ENCODE peak calls at places on chromosomes 3 and 15, in six cellular contexts. L is activated B cell treated with CpG ODN at 0.5 μM for 24 hours, G is foreskin fibroblast, C is endothelial cell, O is BJ, W is AG09309. J is an unnamed sample.

GRCh38 chr15:58212909-58213526 is 74.8 kb downstream of the AQP9 start:
- DNase-seq in O (no peak), G (no peak), L (no peak), W (no peak), C (peak), J (no peak)

GRCh38 chr3:135927170-135927569 is 38.4 kb upstream of the PPP2R3A start:
- DNase-seq in L (no peak), O (peak), C (no peak), W (peak), G (peak), J (no peak)

GRCh38 chr15:66948294-66948693 is 117.1 kb upstream of the SMAD3 start:
- DNase-seq in C (no peak), G (peak), O (no peak), L (no peak), W (no peak), J (no peak)

GRCh38 chr3:141427764-141428163 is 59.1 kb upstream of the RASA2 start:
- DNase-seq in W (no peak), C (no peak), O (no peak), L (no peak), G (no peak), J (no peak)

GRCh38 chr3:29144807-29145206 is 136.1 kb upstream of the RBMS3 start:
- DNase-seq in L (no peak), O (peak), G (peak), W (peak), C (no peak), J (no peak)

GRCh38 chr15:37094542-37095196 is 5.7 kb downstream of the MEIS2 start:
- DNase-seq in W (no peak), C (no peak), L (no peak), G (no peak), O (no peak), J (no peak)

GRCh38 chr15:80480171-80480811 is 76.1 kb downstream of the ARNT2 start:
- DNase-seq in O (no peak), L (no peak), G (no peak), C (no peak), W (no peak), J (no peak)

GRCh38 chr15:89747708-89748682 is 3.1 kb downstream of the MESP1 start:
- DNase-seq in L (no peak), O (no peak), W (no peak), G (no peak), C (no peak), J (no peak)

GRCh38 chr3:176650478-176650877 is 546.8 kb downstream of the TBL1XR1 start:
- DNase-seq in L (no peak), C (no peak), G (peak), O (no peak), W (peak), J (no peak)

GRCh38 chr3:84958495-84959469 is at the start of gene CADM2:
- DNase-seq in W (peak), O (peak), G (peak), C (peak), L (peak), J (peak)

GRCh38 chr3:69178838-69179739 is 56.7 kb upstream of the LMOD3 start:
- DNase-seq in C (no peak), G (no peak), O (no peak), L (no peak), W (no peak), J (no peak)

GRCh38 chr3:43155464-43156121 is 49.7 kb upstream of the POMGNT2 start:
- DNase-seq in L (no peak), G (peak), W (no peak), O (peak), C (peak), J (no peak)

GRCh38 chr15:33089878-33090757 is 104.4 kb downstream of the FMN1 start:
- DNase-seq in W (no peak), L (no peak), O (no peak), C (no peak), G (peak), J (no peak)

GRCh38 chr15:55394694-55395093 is 13.5 kb downstream of the CCPG1 start:
- DNase-seq in W (no peak), L (no peak), G (no peak), C (no peak), O (no peak), J (no peak)

GRCh38 chr15:67823371-67824156 is 1.7 kb upstream of the SKOR1 start:
- DNase-seq in L (no peak), O (no peak), W (no peak), G (no peak), C (no peak), J (no peak)

GRCh38 chr3:60579734-60580133 is 671.5 kb downstream of the FHIT start:
- DNase-seq in W (peak), O (peak), L (no peak), C (no peak), G (peak), J (no peak)

GRCh38 chr3:11636372-11636760 is 7.3 kb downstream of the VGLL4 start:
- DNase-seq in O (no peak), G (no peak), W (no peak), C (no peak), L (no peak), J (no peak)

GRCh38 chr3:182697345-182697919 is 95.9 kb upstream of the ATP11B start:
- DNase-seq in G (no peak), L (no peak), O (no peak), C (no peak), W (no peak), J (no peak)

GRCh38 chr3:130340766-130341165 is 4.7 kb upstream of the COL6A5 start:
- DNase-seq in L (no peak), W (no peak), C (no peak), G (peak), O (no peak), J (no peak)

GRCh38 chr3:14548321-14548729 is 8.2 kb upstream of the GRIP2 start:
- DNase-seq in C (peak), G (peak), L (no peak), W (no peak), O (no peak), J (no peak)

GRCh38 chr3:171824824-171825221 is 14.5 kb upstream of the PLD1 start:
- DNase-seq in G (no peak), C (no peak), O (no peak), W (no peak), L (no peak), J (no peak)

GRCh38 chr3:174441588-174442316 is 417.4 kb upstream of the NAALADL2 start:
- DNase-seq in L (no peak), G (no peak), O (no peak), W (peak), C (no peak), J (no peak)

GRCh38 chr15:70271422-70272088 is 173.8 kb upstream of the TLE3 start:
- DNase-seq in O (peak), L (no peak), W (peak), G (peak), C (no peak), J (no peak)

GRCh38 chr15:75451674-75452363 is at the start of gene SIN3A:
- DNase-seq in W (peak), O (peak), C (peak), L (peak), G (peak), J (peak)

GRCh38 chr15:75452364-75452967 is 976 bp upstream of the SIN3A start:
- DNase-seq in O (no peak), C (peak), W (no peak), G (peak), L (peak), J (peak)

GRCh38 chr15:75453703-75454470 is 2.4 kb upstream of the SIN3A start:
- DNase-seq in L (peak), O (peak), W (peak), G (peak), C (peak), J (peak)

GRCh38 chr15:75454471-75455418 is 3.3 kb upstream of the SIN3A start:
- DNase-seq in W (no peak), C (peak), O (no peak), L (peak), G (peak), J (peak)

GRCh38 chr15:75452968-75453702 is 1.6 kb upstream of the SIN3A start:
- DNase-seq in L (peak), G (peak), W (no peak), C (peak), O (no peak), J (peak)
- TF ChIP-seq CTCF in L (no peak), G (peak), W (no peak), C (no peak), O (peak), J (peak)

GRCh38 chr3:36709281-36709680 is 55.1 kb downstream of the DCLK3 start:
- DNase-seq in O (no peak), L (no peak), G (no peak), W (no peak), C (no peak), J (no peak)

GRCh38 chr3:36709826-36710365 is 54.5 kb downstream of the DCLK3 start:
- DNase-seq in C (no peak), W (no peak), L (no peak), G (no peak), O (no peak), J (no peak)

GRCh38 chr3:36705015-36705414 is 59.3 kb downstream of the DCLK3 start:
- DNase-seq in W (no peak), O (no peak), C (no peak), G (no peak), L (no peak), J (no peak)

GRCh38 chr3:36710606-36711005 is 53.7 kb downstream of the DCLK3 start:
- DNase-seq in L (no peak), W (no peak), O (no peak), C (no peak), G (no peak), J (no peak)

DNA sequence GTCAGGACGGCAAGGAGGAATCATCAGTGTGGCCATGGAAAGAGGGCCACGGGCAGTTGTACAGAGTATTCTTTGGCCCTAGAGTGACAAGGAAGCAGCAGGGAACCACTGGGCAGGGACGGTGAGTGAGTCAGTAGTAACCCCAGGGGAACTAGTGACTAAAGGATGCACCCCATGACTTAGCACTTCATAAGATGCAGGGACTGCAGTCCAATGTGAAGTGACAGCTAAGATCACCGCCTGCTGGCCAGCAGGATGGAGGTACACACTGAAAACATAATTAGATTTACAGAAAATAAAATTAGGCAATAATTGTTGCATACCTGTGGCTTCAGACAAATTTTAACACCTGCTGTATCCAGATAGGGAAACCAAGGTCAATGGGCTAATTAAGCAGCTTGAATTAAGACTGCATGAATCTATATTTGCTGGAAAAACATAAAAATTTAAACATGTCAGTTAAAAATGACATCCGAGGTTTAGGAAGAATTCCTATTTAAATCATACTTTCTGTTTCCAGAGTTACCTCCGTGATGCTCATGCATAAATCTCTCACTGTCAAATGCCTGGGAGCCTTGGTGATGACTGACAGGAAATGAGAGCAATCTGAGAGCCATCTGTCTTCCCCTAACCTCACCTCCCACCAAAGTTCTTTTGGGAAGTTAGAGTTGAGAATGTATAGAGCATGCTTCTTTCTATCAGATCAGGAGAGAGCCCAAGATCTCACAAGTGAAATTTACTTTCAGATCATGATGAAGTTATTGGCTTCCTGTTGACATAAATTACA is 56.5 kb downstream of the DCLK3 start:
- DNase-seq in G (peak), O (no peak), W (no peak), L (no peak), C (no peak), J (no peak)
- TF ChIP-seq CTCF in G (peak), O (peak), W (peak), L (no peak), C (peak), J (peak)

GRCh38 chr3:140023616-140024530 is 88.9 kb downstream of the CLSTN2 start:
- DNase-seq in W (no peak), L (no peak), G (no peak), C (no peak), O (no peak), J (no peak)
- TF ChIP-seq CTCF in W (no peak), L (no peak), G (no peak), C (no peak), O (no peak), J (no peak)

GRCh38 chr3:193789455-193789854 is 196.4 kb downstream of the OPA1 start:
- DNase-seq in W (no peak), G (no peak), L (no peak), C (no peak), O (no peak), J (no peak)
- TF ChIP-seq CTCF in W (no peak), G (no peak), L (no peak), C (no peak), O (no peak), J (no peak)

GRCh38 chr15:65833501-65834220 is 35.6 kb upstream of the RAB11A start:
- DNase-seq in G (no peak), W (no peak), C (no peak), L (no peak), O (no peak), J (no peak)

GRCh38 chr15:65834603-65835282 is 34.5 kb upstream of the RAB11A start:
- DNase-seq in C (no peak), G (no peak), W (no peak), L (no peak), O (no peak), J (no peak)

GRCh38 chr15:65829150-65829764 is 37.2 kb upstream of the DENND4A start:
- DNase-seq in L (no peak), O (no peak), C (no peak), W (no peak), G (no peak), J (no peak)

GRCh38 chr15:65835452-65835851 is 33.8 kb upstream of the RAB11A start:
- DNase-seq in G (no peak), C (no peak), O (no peak), L (no peak), W (no peak), J (no peak)

DNA sequence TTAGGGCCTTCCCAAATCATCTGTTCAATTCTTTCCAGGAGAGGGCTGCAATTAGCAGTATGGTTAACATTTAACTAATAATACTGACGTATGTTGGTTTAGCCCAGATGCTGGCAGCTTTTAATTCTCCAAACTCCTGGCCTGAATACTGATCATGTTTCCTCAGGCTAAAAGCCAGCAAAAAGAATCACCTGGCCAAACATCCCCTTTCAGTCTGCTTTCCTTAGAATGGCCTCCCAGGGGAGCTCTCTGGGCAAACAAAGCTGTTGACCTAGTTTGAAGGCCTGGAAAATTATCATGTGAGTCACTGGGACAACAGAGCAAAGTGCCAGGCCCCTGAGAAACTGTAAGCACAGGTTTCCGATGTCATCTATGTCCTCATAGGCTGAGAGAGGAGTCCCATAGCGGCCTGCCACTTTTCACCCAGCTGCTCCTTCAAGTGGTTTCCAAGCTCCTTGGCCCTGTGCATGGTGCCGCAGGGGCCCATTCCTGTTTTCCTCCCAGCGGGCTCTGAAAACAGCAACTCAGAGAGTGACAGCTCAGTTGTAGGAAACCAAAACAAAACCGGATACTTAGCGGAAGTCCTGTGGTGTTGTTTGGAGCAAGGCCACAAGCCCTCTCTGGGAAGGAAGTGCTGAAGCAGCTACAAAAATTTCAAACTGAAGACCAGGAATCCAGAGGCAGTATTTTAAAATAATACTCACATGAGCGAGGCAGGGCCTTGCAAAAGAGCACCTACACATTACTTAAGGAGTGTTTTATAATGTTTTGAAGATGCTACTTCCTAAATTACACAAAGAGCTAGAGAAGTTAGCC is 36.5 kb upstream of the RAB11A start:
- DNase-seq in O (peak), G (peak), W (peak), L (peak), C (peak), J (peak)
- TF ChIP-seq CTCF in O (peak), G (peak), W (peak), L (no peak), C (no peak), J (no peak)

GRCh38 chr3:58529516-58530353 is 7.3 kb downstream of the ACOX2 start:
- DNase-seq in W (no peak), L (no peak), C (peak), G (no peak), O (no peak), J (no peak)
- TF ChIP-seq CTCF in W (peak), L (no peak), C (no peak), G (peak), O (peak), J (peak)

GRCh38 chr3:10334042-10334441 is 13.1 kb upstream of the SEC13 start:
- DNase-seq in C (no peak), G (no peak), O (no peak), L (no peak), W (no peak), J (no peak)

GRCh38 chr3:10335190-10335738 is 14.4 kb upstream of the SEC13 start:
- DNase-seq in L (no peak), G (no peak), O (no peak), C (no peak), W (no peak), J (no peak)

GRCh38 chr3:10333359-10333670 is 12.4 kb upstream of the SEC13 start:
- DNase-seq in C (no peak), O (no peak), L (no peak), W (no peak), G (no peak), J (no peak)

GRCh38 chr3:10335871-10336622 is 15.1 kb upstream of the SEC13 start:
- DNase-seq in W (no peak), C (no peak), G (no peak), L (no peak), O (no peak), J (no peak)

GRCh38 chr3:10334461-10334860 is 13.5 kb upstream of the SEC13 start:
- DNase-seq in O (no peak), G (peak), W (peak), L (no peak), C (peak), J (no peak)
- TF ChIP-seq CTCF in O (peak), G (peak), W (peak), L (no peak), C (peak), J (peak)

DNA sequence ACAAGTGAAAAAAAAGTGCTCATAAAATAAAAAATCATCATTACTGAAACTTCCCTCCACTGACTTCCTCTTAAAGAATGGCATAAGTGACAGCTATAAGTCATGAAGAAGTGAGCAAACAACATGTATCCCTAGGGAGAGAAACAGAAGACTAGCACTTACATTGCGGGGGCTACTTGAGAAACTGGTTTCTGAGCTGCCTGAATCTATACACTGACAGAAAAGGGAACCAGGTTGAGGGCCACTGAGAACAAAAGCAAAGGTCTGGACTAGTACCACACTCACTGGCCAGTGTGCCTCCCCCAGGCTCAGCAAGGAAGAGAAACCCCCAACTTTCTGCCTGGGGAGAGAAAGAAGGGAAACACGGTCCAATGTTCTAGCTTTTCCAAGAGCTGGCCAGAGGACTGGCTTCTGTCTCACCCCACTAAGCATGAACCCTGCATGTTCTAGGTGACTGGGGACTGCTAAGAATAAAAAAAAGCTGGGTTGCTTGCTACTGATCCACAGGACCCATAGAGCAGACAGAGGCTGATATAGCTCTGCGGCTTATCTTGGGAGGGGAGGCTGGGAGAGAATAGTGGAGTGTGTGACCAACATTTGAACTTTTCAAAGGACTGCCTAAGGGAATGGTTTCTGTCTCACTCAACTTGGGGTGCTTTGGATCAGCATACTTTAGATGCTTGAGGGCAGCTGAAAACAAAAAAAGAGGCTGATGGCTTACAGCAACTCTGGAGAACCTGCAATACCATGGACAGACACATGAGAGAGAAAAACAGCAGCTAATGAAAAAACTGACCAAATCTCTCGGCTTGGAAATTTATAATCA is 8.1 kb downstream of the RAD18 start:
- DNase-seq in W (peak), C (no peak), O (peak), G (no peak), L (no peak), J (no peak)
- TF ChIP-seq CTCF in W (no peak), C (peak), O (peak), G (peak), L (no peak), J (peak)